ENCODE peak calls at places on chromosomes 16 and 17, in seven cellular contexts. L, S, K, G, T, X and V are unnamed samples.
A peak's percentile ranks its signal among the peaks of the same experiment; 100 is the strongest.

GRCh38 chr17:40363480-40363838 is 1.1 kb downstream of the GJD3 start:
- DNase-seq in L (no peak), S (no peak), K (no peak), G (no peak), T (no peak), X (peak; percentile 23), V (peak; percentile 40)

GRCh38 chr16:72464052-72464451 is 292.1 kb upstream of the PMFBP1 start:
- DNase-seq in L (no peak), S (no peak), K (no peak), G (no peak), T (no peak), X (no peak), V (no peak)

GRCh38 chr17:68197091-68197996 is 50.5 kb upstream of the AMZ2 start:
- DNase-seq in L (no peak), S (peak; percentile 70), K (no peak), G (no peak), T (no peak), X (no peak), V (no peak)

GRCh38 chr17:19955099-19955498 is 22.5 kb downstream of the AKAP10 start:
- DNase-seq in L (no peak), S (no peak), K (no peak), G (no peak), T (no peak), X (no peak), V (no peak)

GRCh38 chr16:84303023-84303422 is 8.3 kb downstream of the WFDC1 start:
- DNase-seq in L (peak; percentile 83), S (no peak), K (no peak), G (no peak), T (no peak), X (peak; percentile 60), V (no peak)

GRCh38 chr16:34054969-34055368 is 595.6 kb downstream of the TP53TG3F start:
- DNase-seq in L (no peak), S (no peak), K (no peak), G (no peak), T (no peak), X (no peak), V (no peak)

GRCh38 chr17:39820541-39820940 is 43.6 kb downstream of the IKZF3 start:
- DNase-seq in L (no peak), S (no peak), K (no peak), G (no peak), T (no peak), X (no peak), V (no peak)

GRCh38 chr16:28131743-28132393 is 68.4 kb upstream of the GSG1L start:
- DNase-seq in L (no peak), S (no peak), K (no peak), G (no peak), T (no peak), X (no peak), V (no peak)

GRCh38 chr16:83925957-83926725 is 26.9 kb upstream of the OSGIN1 start:
- DNase-seq in L (no peak), S (peak; percentile 48), K (no peak), G (no peak), T (no peak), X (no peak), V (no peak)

GRCh38 chr16:75218256-75219076 is at the start of gene CTRB1:
- DNase-seq in L (no peak), S (no peak), K (no peak), G (no peak), T (no peak), X (no peak), V (no peak)

GRCh38 chr17:34519286-34519685 is 60.1 kb upstream of the TMEM132E start:
- DNase-seq in L (no peak), S (no peak), K (no peak), G (no peak), T (peak; percentile 11), X (no peak), V (no peak)

GRCh38 chr17:35660902-35661301 is 70.5 kb upstream of the RASL10B start:
- DNase-seq in L (no peak), S (no peak), K (no peak), G (no peak), T (no peak), X (no peak), V (no peak)

GRCh38 chr16:4032768-4033167 is 83.5 kb downstream of the ADCY9 start:
- DNase-seq in L (no peak), S (peak; percentile 76), K (peak; percentile 48), G (no peak), T (no peak), X (peak; percentile 60), V (peak; percentile 87)

GRCh38 chr17:5780476-5780875 is 196.2 kb upstream of the NLRP1 start:
- DNase-seq in L (no peak), S (no peak), K (no peak), G (no peak), T (no peak), X (peak; percentile 64), V (no peak)

GRCh38 chr16:3007059-3007956 is 5.4 kb upstream of the CLDN9 start:
- DNase-seq in L (no peak), S (no peak), K (no peak), G (no peak), T (no peak), X (no peak), V (no peak)

GRCh38 chr16:88005148-88005547 is 53.9 kb downstream of the BANP start:
- DNase-seq in L (no peak), S (no peak), K (no peak), G (no peak), T (no peak), X (no peak), V (no peak)